ENCODE peak calls at places on chromosomes 6 and 20, in seven cellular contexts. E is T-helper 17 cell, D is cardiac fibroblast, P is NCI-H345, Z is glutamatergic neuron, I is non-pigmented ciliary epithelial cell, F is MV-4-11. N is an unnamed sample.

GRCh38 chr6:75530696-75531095 is 37.1 kb upstream of the FILIP1 start:
- DNase-seq in I (peak), F (no peak), D (peak), E (no peak), P (no peak), Z (no peak), N (no peak)

GRCh38 chr6:105391705-105392104 is 11.2 kb downstream of the PREP start:
- DNase-seq in E (no peak), F (no peak), I (no peak), D (no peak), P (no peak), Z (no peak), N (no peak)

GRCh38 chr6:473759-474453 is 82.4 kb downstream of the IRF4 start:
- DNase-seq in Z (no peak), E (no peak), D (no peak), P (no peak), I (no peak), F (no peak), N (no peak)

GRCh38 chr20:23362392-23363256 is 642 bp downstream of the GZF1 start:
- DNase-seq in E (no peak), F (peak), Z (peak), P (peak), D (peak), I (no peak), N (peak)

GRCh38 chr20:13205402-13205801 is 15.7 kb upstream of the ISM1 start:
- DNase-seq in D (no peak), I (no peak), E (no peak), Z (no peak), F (no peak), P (no peak), N (no peak)

GRCh38 chr6:114064862-114065261 is 93.9 kb upstream of the HDAC2 start:
- DNase-seq in I (no peak), D (no peak), Z (no peak), E (no peak), F (peak), P (no peak), N (no peak)

GRCh38 chr6:125759184-125759902 is 9.9 kb downstream of the HEY2 start:
- DNase-seq in I (no peak), D (no peak), F (no peak), P (no peak), Z (peak), E (no peak), N (peak)

GRCh38 chr20:20393770-20394169 is 25.9 kb downstream of the INSM1 start:
- DNase-seq in I (no peak), E (no peak), D (peak), Z (no peak), F (peak), P (no peak), N (no peak)

GRCh38 chr6:130946076-130946475 is 117.0 kb downstream of the EPB41L2 start:
- DNase-seq in P (no peak), E (no peak), Z (no peak), I (no peak), F (no peak), D (peak), N (no peak)

GRCh38 chr6:92329416-92329815 is 1089.9 kb downstream of the EPHA7 start:
- DNase-seq in D (no peak), I (no peak), F (no peak), E (no peak), P (no peak), Z (no peak), N (no peak)

GRCh38 chr20:54345301-54345724 is 130.1 kb upstream of the DOK5 start:
- DNase-seq in F (peak), I (peak), Z (no peak), E (no peak), P (no peak), D (peak), N (no peak)

GRCh38 chr6:35059606-35060355 is 81.4 kb downstream of the TCP11 start:
- DNase-seq in E (no peak), P (no peak), Z (peak), D (no peak), F (no peak), I (no peak), N (no peak)

GRCh38 chr20:14046534-14046933 is 51.2 kb downstream of the MACROD2 start:
- DNase-seq in F (no peak), D (no peak), I (no peak), Z (no peak), E (no peak), P (no peak), N (no peak)

GRCh38 chr6:51382838-51383237 is 564.2 kb downstream of the TFAP2B start:
- DNase-seq in I (no peak), F (no peak), E (no peak), P (no peak), D (no peak), Z (no peak), N (no peak)

GRCh38 chr6:142187209-142187608 is 40.1 kb downstream of the VTA1 start:
- DNase-seq in P (peak), F (no peak), Z (no peak), E (no peak), D (peak), I (peak), N (no peak)

GRCh38 chr6:113636357-113636824 is 220.8 kb upstream of the MARCKS start:
- DNase-seq in I (no peak), D (peak), Z (no peak), P (no peak), E (no peak), F (no peak), N (no peak)

GRCh38 chr20:5663396-5663795 is 86.8 kb upstream of the SHLD1 start:
- DNase-seq in P (no peak), F (no peak), E (no peak), Z (no peak), I (no peak), D (no peak), N (no peak)

GRCh38 chr6:32426338-32426737 is 13.3 kb upstream of the HLA-DRA start:
- DNase-seq in I (no peak), E (no peak), D (no peak), Z (no peak), P (no peak), F (no peak), N (no peak)

GRCh38 chr20:22743426-22743825 is 159.1 kb upstream of the FOXA2 start:
- DNase-seq in Z (no peak), F (no peak), I (no peak), P (no peak), D (no peak), E (no peak), N (no peak)

GRCh38 chr6:106510090-106510970 is 119.0 kb downstream of the RTN4IP1 start:
- DNase-seq in Z (peak), F (peak), I (no peak), E (peak), D (peak), P (peak), N (no peak)

GRCh38 chr20:14441201-14441600 is 103.8 kb upstream of the FLRT3 start:
- DNase-seq in Z (no peak), P (no peak), E (no peak), I (no peak), D (peak), F (peak), N (no peak)

GRCh38 chr20:50224553-50225255 is 34.1 kb downstream of the CEBPB start:
- DNase-seq in E (no peak), D (peak), P (no peak), I (peak), F (peak), Z (no peak), N (no peak)